ENCODE peak calls at places on chromosome 6, in four cellular contexts. Y, P, B and N are unnamed samples.

GRCh38 chr6:169955796-169956493 is 204.5 kb downstream of the ERMARD start:
- DNase-seq in Y (no peak), P (no peak), B (no peak), N (no peak)

GRCh38 chr6:142846883-142847287 is 98.1 kb downstream of the HIVEP2 start:
- DNase-seq in Y (no peak), P (peak), B (no peak), N (no peak)

GRCh38 chr6:67563671-67564070 is 1071.4 kb upstream of the ADGRB3 start:
- DNase-seq in Y (no peak), P (no peak), B (no peak), N (no peak)

GRCh38 chr6:89022747-89023289 is 57.7 kb upstream of the PNRC1 start:
- DNase-seq in Y (no peak), P (no peak), B (no peak), N (no peak)

GRCh38 chr6:20770776-20771175 is 236.5 kb downstream of the CDKAL1 start:
- DNase-seq in Y (no peak), P (no peak), B (peak), N (no peak)

GRCh38 chr6:72720464-72720863 is 98.6 kb downstream of the KCNQ5 start:
- DNase-seq in Y (no peak), P (no peak), B (no peak), N (no peak)

GRCh38 chr6:87675004-87675681 is 26.9 kb downstream of the AKIRIN2 start:
- DNase-seq in Y (no peak), P (no peak), B (no peak), N (no peak)

GRCh38 chr6:44255848-44256247 is 1.5 kb downstream of the SLC35B2 start:
- DNase-seq in Y (no peak), P (no peak), B (peak), N (no peak)

GRCh38 chr6:20096506-20096905 is 115.8 kb downstream of the MBOAT1 start:
- DNase-seq in Y (no peak), P (no peak), B (no peak), N (no peak)

GRCh38 chr6:105805581-105806023 is 280.5 kb upstream of the PRDM1 start:
- DNase-seq in Y (no peak), P (no peak), B (peak), N (no peak)

GRCh38 chr6:12318749-12319148 is 28.6 kb downstream of the EDN1 start:
- DNase-seq in Y (no peak), P (no peak), B (no peak), N (no peak)

GRCh38 chr6:18154507-18155272 is at the start of gene TPMT:
- DNase-seq in Y (no peak), P (no peak), B (peak), N (no peak)

GRCh38 chr6:158040051-158040803 is 58.6 kb downstream of the SYNJ2 start:
- DNase-seq in Y (no peak), P (peak), B (peak), N (peak)

GRCh38 chr6:101878554-101879276 is 485.2 kb downstream of the GRIK2 start:
- DNase-seq in Y (no peak), P (no peak), B (no peak), N (no peak)

GRCh38 chr6:54718541-54719023 is 128.0 kb upstream of the FAM83B start:
- DNase-seq in Y (no peak), P (no peak), B (no peak), N (no peak)

GRCh38 chr6:124684621-124685020 is 277.6 kb upstream of the RNF217 start:
- DNase-seq in Y (no peak), P (no peak), B (no peak), N (no peak)

GRCh38 chr6:46491789-46492547 is 719 bp upstream of the RCAN2 start:
- DNase-seq in Y (peak), P (peak), B (no peak), N (peak)

GRCh38 chr6:94727710-94728109 is 849.6 kb upstream of the MANEA start:
- DNase-seq in Y (no peak), P (no peak), B (no peak), N (no peak)

GRCh38 chr6:132734694-132735236 is 20.9 kb upstream of the VNN1 start:
- DNase-seq in Y (no peak), P (peak), B (peak), N (no peak)

GRCh38 chr6:31070711-31071197 is 41.6 kb downstream of the C6orf15 start:
- DNase-seq in Y (peak), P (peak), B (peak), N (no peak)

GRCh38 chr6:35370124-35370741 is 27.9 kb downstream of the PPARD start:
- DNase-seq in Y (no peak), P (peak), B (peak), N (no peak)

GRCh38 chr6:26501482-26501986 is 1.4 kb downstream of the BTN1A1 start:
- DNase-seq in Y (peak), P (no peak), B (no peak), N (peak)

GRCh38 chr6:109465772-109466171 is 10.2 kb upstream of the MICAL1 start:
- DNase-seq in Y (no peak), P (no peak), B (no peak), N (no peak)

GRCh38 chr6:5401845-5402738 is 140.8 kb downstream of the FARS2 start:
- DNase-seq in Y (no peak), P (peak), B (peak), N (no peak)

GRCh38 chr6:36851149-36851614 is 11.9 kb upstream of the CPNE5 start:
- DNase-seq in Y (peak), P (peak), B (peak), N (peak)
- TF ChIP-seq FOXJ3 in Y (no peak), P (no peak), B (no peak), N (no peak)

DNA sequence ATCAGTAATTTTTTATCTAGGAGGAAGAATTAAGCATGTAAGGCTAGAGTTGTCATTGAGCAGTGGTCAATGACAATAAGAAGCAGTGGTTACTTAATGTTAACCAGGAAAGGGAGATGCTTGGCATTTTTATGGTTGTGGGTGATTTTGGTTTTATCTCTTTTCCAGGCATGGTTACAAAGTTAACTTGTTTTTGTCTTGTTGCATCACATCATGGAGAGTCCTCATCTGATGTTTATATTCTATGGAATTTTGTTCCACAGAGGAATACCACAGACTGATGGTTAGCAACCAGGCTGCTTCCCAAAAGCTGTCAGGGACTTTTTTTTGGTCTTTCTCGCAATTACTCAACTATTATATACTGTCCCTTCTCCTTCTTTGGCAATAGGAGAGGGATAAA is 32.7 kb downstream of the OPRM1 start:
- DNase-seq in Y (no peak), P (no peak), B (no peak), N (no peak)
- TF ChIP-seq FOXJ3 in Y (no peak), P (no peak), B (no peak), N (no peak)

GRCh38 chr6:41939848-41940758 is 1.5 kb downstream of the CCND3 start:
- DNase-seq in Y (peak), P (no peak), B (peak), N (no peak)
- TF ChIP-seq FOXJ3 in Y (no peak), P (no peak), B (no peak), N (no peak)

GRCh38 chr6:130070747-130071146 is 52.4 kb downstream of the L3MBTL3 start:
- DNase-seq in Y (no peak), P (no peak), B (no peak), N (peak)

GRCh38 chr6:130076512-130076911 is 58.1 kb downstream of the L3MBTL3 start:
- DNase-seq in Y (no peak), P (peak), B (peak), N (no peak)

GRCh38 chr6:130070306-130070705 is 51.9 kb downstream of the L3MBTL3 start:
- DNase-seq in Y (no peak), P (no peak), B (no peak), N (no peak)

GRCh38 chr6:130075879-130076278 is 57.5 kb downstream of the L3MBTL3 start:
- DNase-seq in Y (no peak), P (no peak), B (no peak), N (no peak)
- TF ChIP-seq FOXJ3 in Y (no peak), P (no peak), B (no peak), N (no peak)

GRCh38 chr6:99334526-99335127 is 14.8 kb downstream of the FAXC start:
- DNase-seq in Y (no peak), P (peak), B (peak), N (peak)
- TF ChIP-seq FOXJ3 in Y (no peak), P (no peak), B (no peak), N (no peak)

DNA sequence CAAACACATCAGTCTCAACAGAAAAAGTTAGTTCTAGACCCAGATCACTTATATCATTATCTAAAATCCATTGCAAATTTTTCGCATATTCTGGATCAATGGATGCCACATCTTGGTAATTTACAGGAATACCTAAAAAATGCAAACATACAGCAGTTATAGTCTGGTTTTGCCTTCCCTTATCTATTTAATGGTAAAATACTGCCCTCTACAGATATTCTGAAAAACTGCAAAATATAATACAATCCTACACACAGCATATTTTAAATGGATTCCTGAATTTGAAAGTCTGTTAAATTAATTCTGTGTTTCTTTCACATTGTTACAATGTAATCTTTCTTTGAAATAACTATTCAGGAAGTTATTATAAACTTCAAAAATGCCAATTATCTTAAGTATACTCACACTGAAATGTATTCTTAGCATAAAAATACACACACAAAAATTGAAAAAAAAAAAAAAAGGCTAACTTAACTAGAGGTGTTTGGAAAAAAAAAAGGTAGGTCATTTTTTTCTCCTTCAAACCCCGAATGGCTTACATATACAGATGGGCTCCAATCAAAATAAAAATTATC is 88.4 kb downstream of the HACE1 start:
- DNase-seq in Y (no peak), P (peak), B (peak), N (peak)
- TF ChIP-seq FOXJ3 in Y (no peak), P (no peak), B (no peak), N (no peak)